ENCODE peak calls at places on chromosomes 7 and 10, in nine cellular contexts. A, T, H, N, R, B, O, X and I are unnamed samples.

GRCh38 chr7:21944616-21945373 is 904 bp downstream of the CDCA7L start:
- DNase-seq in N (peak; percentile 95), X (peak; percentile 75), O (no peak), B (peak; percentile 12), H (no peak), T (no peak), A (peak; percentile 88), R (no peak), I (peak; percentile 54)

GRCh38 chr7:17365776-17366175 is 67.3 kb downstream of the AHR start:
- DNase-seq in A (no peak), B (no peak), H (no peak), R (no peak), T (no peak), X (no peak), N (no peak), O (no peak), I (no peak)

GRCh38 chr10:93462881-93463280 is 19.3 kb downstream of the MYOF start:
- DNase-seq in X (no peak), O (no peak), A (no peak), R (no peak), B (no peak), T (no peak), N (peak; percentile 61), H (no peak), I (no peak)

GRCh38 chr7:119397156-119397555 is 875.8 kb upstream of the KCND2 start:
- DNase-seq in T (no peak), O (no peak), R (no peak), N (no peak), H (no peak), B (no peak), A (no peak), X (no peak), I (no peak)

GRCh38 chr10:2111936-2112335 is 374.6 kb upstream of the ADARB2 start:
- DNase-seq in O (no peak), H (no peak), X (peak; percentile 36), B (no peak), A (no peak), T (peak; percentile 37), N (no peak), R (no peak), I (no peak)

GRCh38 chr7:42104231-42104630 is 132.8 kb downstream of the GLI3 start:
- DNase-seq in H (no peak), B (no peak), T (no peak), A (no peak), N (no peak), R (no peak), O (no peak), X (no peak), I (no peak)

GRCh38 chr7:6640246-6640721 is 3.2 kb downstream of the ZNF316 start:
- DNase-seq in O (no peak), H (no peak), A (no peak), B (no peak), R (no peak), T (peak; percentile 32), N (no peak), X (peak; percentile 95), I (no peak)

GRCh38 chr7:94971051-94971867 is 63.9 kb downstream of the PPP1R9A start:
- DNase-seq in T (no peak), A (no peak), R (no peak), B (no peak), N (no peak), X (no peak), H (no peak), O (no peak), I (no peak)

GRCh38 chr7:93715234-93715633 is 140.7 kb upstream of the CALCR start:
- DNase-seq in R (no peak), O (no peak), B (no peak), T (peak; percentile 9), N (peak; percentile 1), H (no peak), X (peak; percentile 72), A (peak; percentile 65), I (no peak)

GRCh38 chr10:124681626-124682552 is 62.3 kb downstream of the FAM53B start:
- DNase-seq in X (no peak), T (no peak), B (no peak), A (no peak), H (no peak), R (no peak), N (no peak), O (no peak), I (no peak)

GRCh38 chr10:15238553-15239335 is 70.3 kb upstream of the NMT2 start:
- DNase-seq in X (no peak), R (no peak), O (no peak), A (no peak), B (no peak), T (no peak), H (no peak), N (no peak), I (no peak)